ENCODE peak calls at places on chromosomes 1 and 21, in six cellular contexts. T, M, V, I, Z and D are unnamed samples.

GRCh38 chr1:203289281-203289981 is 15.9 kb upstream of the BTG2 start:
- DNase-seq in V (no peak), M (no peak), T (no peak), Z (peak; percentile 71), I (no peak), D (no peak)

GRCh38 chr1:180271640-180272255 is 41.7 kb downstream of the LHX4 start:
- DNase-seq in V (no peak), Z (no peak), I (no peak), T (no peak), M (no peak), D (no peak)

GRCh38 chr1:64072089-64072835 is 131.2 kb upstream of the UBE2U start:
- DNase-seq in V (no peak), Z (no peak), I (no peak), M (no peak), T (no peak), D (no peak)

GRCh38 chr1:206635983-206636354 is 633 bp downstream of the DYRK3 start:
- DNase-seq in M (no peak), V (no peak), Z (no peak), I (no peak), T (no peak), D (no peak)

GRCh38 chr1:119772298-119772697 is 3.6 kb upstream of the HMGCS2 start:
- DNase-seq in T (no peak), V (no peak), I (no peak), Z (no peak), M (no peak), D (no peak)

GRCh38 chr1:215555531-215555930 is 11.6 kb upstream of the KCTD3 start:
- DNase-seq in Z (no peak), M (no peak), T (no peak), I (no peak), V (no peak), D (no peak)

GRCh38 chr21:31180256-31181088 is 142.2 kb upstream of the KRTAP19-8 start:
- DNase-seq in I (peak; percentile 13), V (peak; percentile 68), Z (peak; percentile 25), M (no peak), T (peak; percentile 24), D (no peak)

GRCh38 chr1:63843884-63844283 is 70.1 kb downstream of the ROR1 start:
- DNase-seq in M (no peak), Z (no peak), I (no peak), V (no peak), T (no peak), D (no peak)

GRCh38 chr1:70866522-70867256 is 180.9 kb downstream of the PTGER3 start:
- DNase-seq in M (no peak), T (no peak), Z (no peak), V (no peak), I (no peak), D (no peak)

GRCh38 chr1:154956557-154956956 is 658 bp upstream of the PBXIP1 start:
- DNase-seq in M (no peak), V (no peak), I (no peak), Z (no peak), T (no peak), D (no peak)

GRCh38 chr21:33380483-33380998 is 22.7 kb upstream of the IFNGR2 start:
- DNase-seq in I (peak; percentile 75), M (peak; percentile 41), Z (peak; percentile 58), V (no peak), T (peak; percentile 94), D (peak; percentile 81)

GRCh38 chr1:31621498-31621820 is 4.0 kb downstream of the HCRTR1 start:
- DNase-seq in Z (no peak), V (no peak), M (no peak), I (no peak), T (no peak), D (no peak)
- TF ChIP-seq SIN3A in Z (no peak), V (no peak), M (no peak), I (no peak), T (no peak), D (no peak)

GRCh38 chr1:19813651-19813960 is 1.5 kb downstream of the RNF186 start:
- DNase-seq in I (no peak), T (no peak), M (no peak), V (no peak), Z (no peak), D (no peak)
- H3K4me3 ChIP-seq in I (no peak overlapping the region), T (no peak overlapping the region), M (no peak overlapping the region), V (no peak overlapping the region), Z (no peak overlapping the region), D (no peak overlapping the region)

DNA sequence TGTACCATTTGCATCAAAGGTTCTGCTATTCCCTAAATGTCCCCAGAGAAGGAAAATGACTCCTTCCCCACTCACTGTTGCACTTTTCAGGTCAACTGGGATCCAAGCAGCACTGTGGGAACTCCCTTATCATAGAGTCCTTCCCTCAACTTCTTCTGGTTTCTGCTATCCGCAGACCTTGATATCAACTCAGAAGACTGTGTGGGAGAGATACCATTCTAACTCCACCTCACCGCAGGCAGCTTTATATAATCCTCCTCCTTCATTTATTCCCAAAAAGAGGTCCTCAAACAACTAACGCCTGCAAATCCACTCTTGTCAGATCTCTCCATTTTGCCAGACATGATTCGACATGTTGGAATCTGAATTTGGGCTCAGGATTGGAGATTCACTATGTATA is 27.3 kb downstream of the LHX9 start:
- DNase-seq in I (no peak), T (no peak), Z (no peak), M (no peak), V (no peak), D (no peak)
- TF ChIP-seq SIN3A in I (no peak), T (no peak), Z (no peak), M (no peak), V (no peak), D (no peak)

GRCh38 chr1:212901290-212901689 is 43.2 kb downstream of the FLVCR1 start:
- DNase-seq in Z (no peak), M (no peak), I (no peak), T (no peak), V (no peak), D (no peak)
- H3K4me3 ChIP-seq in Z (no peak overlapping the region), M (no peak overlapping the region), I (no peak overlapping the region), T (no peak overlapping the region), V (no peak overlapping the region), D (no peak overlapping the region)

GRCh38 chr1:184568148-184568547 is 181.3 kb downstream of the C1orf21 start:
- DNase-seq in M (no peak), V (no peak), T (no peak), Z (no peak), I (no peak), D (no peak)
- TF ChIP-seq SIN3A in M (no peak), V (no peak), T (no peak), Z (no peak), I (no peak), D (no peak)

DNA sequence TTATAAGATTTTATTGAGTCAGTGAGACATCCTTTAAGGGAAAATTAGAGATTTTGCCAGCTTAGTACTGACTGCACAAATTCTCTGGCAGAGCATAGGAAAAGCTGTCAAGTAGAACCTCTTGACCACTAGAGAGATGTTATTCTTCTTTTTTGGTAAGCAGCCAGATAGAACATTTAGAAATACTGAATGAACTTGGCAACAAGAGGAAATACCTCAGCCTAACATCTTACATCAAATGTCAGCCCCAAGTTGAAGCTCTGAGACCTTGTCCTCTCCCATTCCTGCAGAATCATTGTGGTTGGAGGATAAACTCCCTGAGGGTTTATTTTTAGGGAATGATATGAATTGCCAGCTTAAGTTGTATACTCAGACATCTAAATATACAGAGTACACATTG is 53.4 kb downstream of the MIGA1 start:
- DNase-seq in Z (no peak), T (no peak), I (no peak), V (no peak), M (no peak), D (no peak)
- H3K4me3 ChIP-seq in Z (no peak overlapping the region), T (no peak overlapping the region), I (no peak overlapping the region), V (no peak overlapping the region), M (no peak overlapping the region), D (no peak overlapping the region)

DNA sequence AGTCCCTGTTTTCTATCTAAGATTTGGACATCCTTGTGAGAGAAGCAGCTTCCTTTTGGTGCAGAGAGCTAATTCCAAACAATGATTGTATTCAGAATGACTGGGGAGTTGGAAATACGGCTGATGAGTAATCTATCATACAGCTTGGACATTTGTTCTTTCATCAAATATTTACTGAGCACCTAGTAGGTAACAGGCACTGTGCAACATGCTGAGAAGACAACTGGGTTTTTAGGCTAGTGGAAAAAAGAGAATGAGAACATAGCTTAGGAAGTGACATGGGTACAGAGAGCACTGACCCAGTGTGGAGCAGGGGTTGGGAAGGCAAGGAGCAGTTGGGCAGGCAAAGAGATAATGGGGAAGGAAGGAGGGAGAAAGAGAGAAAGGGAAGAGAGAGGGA is 87.5 kb downstream of the TBX19 start:
- DNase-seq in Z (no peak), M (no peak), T (no peak), V (no peak), I (peak; percentile 75), D (no peak)
- TF ChIP-seq SIN3A in Z (no peak), M (no peak), T (no peak), V (no peak), I (no peak), D (no peak)